ENCODE peak calls at places on chromosomes 13 and 19, in six cellular contexts. I is stomach, T is ascending aorta, M is foreskin fibroblast, O is AG04449, G is HL-60. U is an unnamed sample.

GRCh38 chr19:19744641-19745040 is 11.7 kb upstream of the ZNF14 start:
- DNase-seq in I (no peak), T (no peak), G (no peak), M (no peak), O (no peak), U (no peak)

GRCh38 chr13:73069206-73069815 is 10.5 kb downstream of the KLF5 start:
- DNase-seq in M (peak), T (no peak), O (no peak), I (no peak), G (no peak), U (no peak)

GRCh38 chr13:24263652-24264051 is 45.7 kb upstream of the C1QTNF9 start:
- DNase-seq in T (no peak), G (no peak), M (peak), O (no peak), I (no peak), U (no peak)

GRCh38 chr19:45999653-46000121 is 4.4 kb downstream of the CCDC61 start:
- DNase-seq in O (no peak), G (no peak), I (no peak), M (peak), T (no peak), U (peak)

GRCh38 chr13:36242761-36243160 is 28.4 kb upstream of the SOHLH2 start:
- DNase-seq in T (no peak), O (no peak), M (no peak), I (no peak), G (no peak), U (peak)

GRCh38 chr13:31380728-31381127 is 181.0 kb downstream of the B3GLCT start:
- DNase-seq in T (no peak), M (no peak), I (no peak), G (no peak), O (no peak), U (no peak)

GRCh38 chr19:58519355-58520256 is at the start of gene ZBTB45:
- DNase-seq in T (peak), M (peak), G (peak), I (peak), O (peak), U (peak)

GRCh38 chr19:3548594-3548993 is 8.8 kb downstream of the MFSD12 start:
- DNase-seq in G (peak), O (no peak), I (no peak), T (no peak), M (no peak), U (no peak)

GRCh38 chr13:63337041-63337440 is 1921.4 kb upstream of the PCDH20 start:
- DNase-seq in T (no peak), G (no peak), M (no peak), O (no peak), I (no peak), U (no peak)

GRCh38 chr13:45021250-45021649 is 31.9 kb downstream of the GPALPP1 start:
- DNase-seq in T (no peak), I (no peak), M (no peak), O (no peak), G (no peak), U (no peak)

GRCh38 chr19:3285647-3286176 is 61.3 kb downstream of the CELF5 start:
- DNase-seq in M (peak), I (no peak), T (no peak), G (no peak), O (no peak), U (peak)

GRCh38 chr19:1016647-1017114 is 4.2 kb downstream of the TMEM259 start:
- DNase-seq in M (peak), I (no peak), G (no peak), T (no peak), O (no peak), U (peak)

GRCh38 chr19:16024266-16025107 is 51.8 kb upstream of the TPM4 start:
- DNase-seq in G (no peak), O (no peak), M (no peak), T (no peak), I (no peak), U (no peak)

GRCh38 chr13:29936051-29936813 is 85.8 kb upstream of the UBL3 start:
- DNase-seq in M (no peak), O (no peak), G (peak), T (no peak), I (no peak), U (no peak)

GRCh38 chr13:26628706-26629105 is 71.2 kb downstream of the WASF3 start:
- DNase-seq in O (no peak), I (no peak), T (no peak), G (no peak), M (peak), U (peak)

GRCh38 chr13:21053231-21053630 is 8.2 kb downstream of the LATS2 start:
- DNase-seq in I (no peak), M (no peak), G (no peak), T (no peak), O (no peak), U (no peak)

GRCh38 chr13:44223785-44224432 is 149.7 kb upstream of the SERP2 start:
- DNase-seq in M (no peak), T (no peak), I (no peak), G (no peak), O (no peak), U (no peak)

GRCh38 chr19:39765091-39766076 is 13.3 kb upstream of the LEUTX start:
- DNase-seq in O (no peak), I (peak), M (peak), T (no peak), G (peak), U (peak)

GRCh38 chr19:15246198-15246481 is 13.9 kb upstream of the EPHX3 start:
- DNase-seq in T (no peak), G (no peak), M (no peak), O (no peak), I (no peak), U (no peak)

GRCh38 chr13:68048802-68049359 is 818.7 kb upstream of the PCDH9 start:
- DNase-seq in I (no peak), G (no peak), O (no peak), T (no peak), M (no peak), U (no peak)

GRCh38 chr13:29105779-29106178 is 285.6 kb downstream of the MTUS2 start:
- DNase-seq in G (no peak), T (no peak), M (no peak), I (no peak), O (no peak), U (no peak)

GRCh38 chr13:20519887-20520286 is 5.8 kb downstream of the CRYL1 start:
- DNase-seq in T (no peak), M (peak), O (no peak), I (no peak), G (no peak), U (peak)

GRCh38 chr19:19480688-19481087 is 34.7 kb downstream of the TSSK6 start:
- DNase-seq in T (no peak), O (no peak), M (no peak), G (no peak), I (no peak), U (no peak)

GRCh38 chr13:95317037-95317989 is 16.1 kb upstream of the ABCC4 start:
- DNase-seq in G (no peak), I (no peak), T (no peak), M (peak), O (no peak), U (peak)

GRCh38 chr19:14516048-14516534 is 2.1 kb downstream of the DNAJB1 start:
- DNase-seq in T (no peak), M (no peak), O (no peak), I (no peak), G (no peak), U (no peak)

GRCh38 chr13:51364404-51365008 is 25.0 kb downstream of the SERPINE3 start:
- DNase-seq in T (no peak), G (no peak), I (no peak), M (peak), O (peak), U (peak)

GRCh38 chr19:3369337-3370213 is 3.2 kb downstream of the NFIC start:
- DNase-seq in I (peak), T (peak), G (no peak), M (peak), O (no peak), U (peak)

GRCh38 chr13:107586216-107586615 is 629.1 kb downstream of the LIG4 start:
- DNase-seq in T (no peak), O (no peak), I (no peak), G (no peak), M (no peak), U (peak)

GRCh38 chr13:39016789-39017188 is 21.1 kb downstream of the PROSER1 start:
- DNase-seq in T (no peak), G (no peak), M (peak), O (no peak), I (no peak), U (peak)

GRCh38 chr13:36912983-36913382 is 7.1 kb downstream of the SMAD9 start:
- DNase-seq in T (no peak), G (no peak), M (no peak), I (no peak), O (no peak), U (no peak)

GRCh38 chr19:46744005-46744691 is 1.7 kb upstream of the FKRP start:
- DNase-seq in T (no peak), O (no peak), M (no peak), G (no peak), I (no peak), U (no peak)

GRCh38 chr19:23075031-23075733 is 41.6 kb upstream of the ZNF730 start:
- DNase-seq in O (no peak), I (no peak), M (peak), G (no peak), T (peak), U (peak)

GRCh38 chr19:10219678-10220077 is 11.5 kb downstream of the S1PR2 start:
- DNase-seq in G (no peak), O (no peak), I (no peak), M (peak), T (no peak), U (peak)

GRCh38 chr13:45339867-45340266 is 1.1 kb downstream of the TPT1 start:
- DNase-seq in I (no peak), O (no peak), M (no peak), T (no peak), G (no peak), U (no peak)

GRCh38 chr19:56837892-56838679 is 2.4 kb downstream of the PEG3 start:
- DNase-seq in G (peak), I (no peak), T (peak), O (no peak), M (peak), U (peak)

GRCh38 chr13:111460548-111461444 is 140.4 kb downstream of the TEX29 start:
- DNase-seq in T (no peak), G (no peak), M (peak), O (peak), I (no peak), U (peak)

GRCh38 chr19:37979547-37980082 is 72.6 kb downstream of the SIPA1L3 start:
- DNase-seq in G (no peak), O (no peak), T (no peak), M (no peak), I (peak), U (no peak)

GRCh38 chr19:37981785-37982475 is 74.9 kb downstream of the SIPA1L3 start:
- DNase-seq in I (peak), G (no peak), T (no peak), O (no peak), M (no peak), U (no peak)

GRCh38 chr19:37977992-37978391 is 71.0 kb downstream of the SIPA1L3 start:
- DNase-seq in O (no peak), T (no peak), G (no peak), M (no peak), I (no peak), U (peak)

GRCh38 chr19:37982655-37983054 is 75.6 kb downstream of the SIPA1L3 start:
- DNase-seq in T (no peak), G (no peak), O (no peak), I (no peak), M (no peak), U (no peak)

GRCh38 chr19:37980419-37980975 is 73.5 kb downstream of the SIPA1L3 start:
- DNase-seq in T (no peak), G (no peak), M (no peak), I (no peak), O (no peak), U (no peak)
- TF ChIP-seq CTCF in T (no peak), G (no peak), M (no peak), I (no peak), O (no peak), U (no peak)

GRCh38 chr13:96816874-96817273 is 177.4 kb downstream of the OXGR1 start:
- DNase-seq in G (no peak), M (peak), O (no peak), I (no peak), T (no peak), U (no peak)

GRCh38 chr13:96819375-96819774 is 174.9 kb downstream of the OXGR1 start:
- DNase-seq in M (no peak), T (no peak), G (no peak), O (no peak), I (no peak), U (peak)

GRCh38 chr13:96816261-96816660 is 178.0 kb downstream of the OXGR1 start:
- DNase-seq in M (peak), I (no peak), T (peak), G (no peak), O (no peak), U (peak)

GRCh38 chr13:96821381-96821780 is 172.9 kb downstream of the OXGR1 start:
- DNase-seq in T (no peak), O (no peak), G (no peak), M (peak), I (no peak), U (peak)

DNA sequence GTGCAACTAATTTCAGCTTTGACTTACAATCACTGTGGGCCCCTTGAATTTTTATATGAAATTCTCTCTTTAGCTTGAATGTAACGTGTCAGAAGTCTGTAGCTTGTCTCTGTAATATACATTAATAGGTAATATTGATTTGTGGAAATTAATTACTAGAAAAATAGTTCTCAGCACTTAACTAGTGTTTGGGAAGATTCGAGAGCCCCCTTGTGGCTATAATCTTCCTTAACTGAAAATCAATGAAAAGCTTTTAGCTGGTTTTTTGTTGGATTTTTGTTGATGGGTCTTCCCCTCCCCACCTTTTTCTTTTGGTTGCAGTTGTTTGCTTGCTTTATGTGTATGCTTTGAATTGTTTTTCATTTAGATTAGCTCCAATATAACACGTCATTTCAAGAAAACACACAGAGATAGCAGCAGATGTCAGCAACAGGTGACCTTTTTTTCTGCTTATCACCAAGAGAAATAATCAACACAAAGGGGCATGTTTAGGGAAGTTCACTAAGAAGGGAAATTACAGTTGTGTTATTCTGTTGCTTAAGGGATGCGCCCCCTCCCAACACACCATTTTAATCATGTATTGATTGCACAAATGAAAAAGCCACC is 176.8 kb downstream of the OXGR1 start:
- DNase-seq in M (peak), I (no peak), G (no peak), O (no peak), T (no peak), U (peak)
- TF ChIP-seq CTCF in M (peak), I (no peak), G (no peak), O (peak), T (peak), U (peak)

DNA sequence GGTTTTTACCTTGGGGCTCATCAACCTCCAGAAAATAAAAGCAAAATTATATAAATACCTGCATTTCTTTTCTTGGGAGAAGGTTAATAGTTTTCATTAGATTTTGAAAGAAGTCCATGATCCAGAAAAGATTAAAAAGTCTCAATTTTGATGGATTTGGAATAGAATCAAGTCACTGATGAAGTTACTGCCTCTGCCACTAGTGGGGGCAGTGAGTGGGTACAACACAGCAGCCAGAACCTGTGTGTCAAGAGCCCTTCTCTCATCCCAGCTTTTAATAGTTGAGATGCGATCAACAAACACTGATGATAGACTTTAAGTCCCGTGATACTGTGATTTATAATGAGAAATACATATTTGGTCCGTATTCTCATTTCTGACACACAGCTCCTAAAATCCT is 686.7 kb downstream of the DIAPH3 start:
- DNase-seq in M (no peak), O (no peak), I (no peak), G (no peak), T (no peak), U (no peak)
- TF ChIP-seq CTCF in M (peak), O (no peak), I (no peak), G (peak), T (no peak), U (peak)

GRCh38 chr13:65063753-65064152 is 2166.4 kb downstream of the PCDH9 start:
- DNase-seq in M (peak), I (no peak), O (peak), T (no peak), G (no peak), U (no peak)
- TF ChIP-seq CTCF in M (no peak), I (no peak), O (no peak), T (no peak), G (no peak), U (no peak)

DNA sequence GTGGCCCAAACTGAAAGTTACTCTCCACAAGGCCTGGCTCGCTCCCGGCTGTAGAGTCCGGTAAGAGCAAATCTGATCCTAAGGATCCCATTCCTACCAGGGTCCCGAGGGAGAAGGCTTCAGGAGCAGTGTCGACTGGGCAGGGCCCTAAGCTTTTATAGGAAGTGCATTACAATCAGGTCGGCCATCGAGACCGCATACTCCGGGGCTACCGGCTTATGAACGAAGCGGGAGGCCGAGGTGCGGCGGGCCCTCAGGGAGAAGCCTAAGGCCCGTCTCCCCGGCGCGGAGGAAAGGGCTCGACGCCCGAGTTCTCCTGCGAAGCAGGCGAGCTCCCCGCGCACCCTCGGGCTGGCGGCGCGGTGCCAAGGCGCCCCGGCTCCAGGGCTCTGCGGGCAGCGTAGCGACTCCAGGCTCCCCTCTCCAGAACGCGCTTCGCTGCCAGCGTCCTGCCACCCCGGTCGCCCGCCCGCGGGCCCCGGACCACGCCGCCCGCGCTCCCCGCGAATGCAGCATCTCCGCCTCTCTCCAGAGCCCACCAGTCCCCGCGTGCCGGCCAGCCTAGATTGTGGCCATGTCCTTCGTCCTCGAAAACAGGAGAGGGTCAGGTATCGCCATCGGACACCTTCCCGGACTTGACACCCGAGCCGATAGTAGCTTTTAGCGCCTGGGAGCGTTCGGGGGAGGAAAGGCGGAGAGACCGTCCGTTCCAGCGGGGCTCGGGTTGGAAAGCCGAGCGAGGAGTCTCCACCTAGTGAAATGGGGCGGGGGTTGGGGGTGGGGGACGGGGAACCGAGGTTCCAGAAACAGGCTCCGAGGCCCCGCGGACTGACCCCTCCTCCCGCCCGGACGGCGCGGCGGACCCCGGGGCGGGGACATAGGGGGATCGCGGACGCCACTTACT is 1.3 kb downstream of the EFNB2 start:
- DNase-seq in G (no peak), I (peak), O (no peak), T (peak), M (peak), U (peak)
- TF ChIP-seq CTCF in G (no peak), I (no peak), O (no peak), T (no peak), M (no peak), U (no peak)

GRCh38 chr19:55454787-55455243 is 6.6 kb downstream of the ISOC2 start:
- DNase-seq in T (no peak), I (no peak), O (no peak), M (peak), G (no peak), U (peak)
- TF ChIP-seq CTCF in T (peak), I (no peak), O (peak), M (peak), G (peak), U (peak)

GRCh38 chr13:114013952-114014629 is 40.2 kb upstream of the C13orf46 start:
- DNase-seq in T (no peak), M (no peak), O (no peak), I (no peak), G (no peak), U (no peak)

GRCh38 chr13:114012141-114012540 is 38.3 kb upstream of the C13orf46 start:
- DNase-seq in T (no peak), G (no peak), O (no peak), M (no peak), I (no peak), U (no peak)

GRCh38 chr13:114013336-114013735 is 39.5 kb upstream of the C13orf46 start:
- DNase-seq in M (no peak), I (no peak), T (no peak), O (no peak), G (no peak), U (no peak)

GRCh38 chr13:114011226-114011625 is 37.4 kb upstream of the C13orf46 start:
- DNase-seq in G (no peak), M (no peak), O (no peak), T (no peak), I (no peak), U (no peak)

DNA sequence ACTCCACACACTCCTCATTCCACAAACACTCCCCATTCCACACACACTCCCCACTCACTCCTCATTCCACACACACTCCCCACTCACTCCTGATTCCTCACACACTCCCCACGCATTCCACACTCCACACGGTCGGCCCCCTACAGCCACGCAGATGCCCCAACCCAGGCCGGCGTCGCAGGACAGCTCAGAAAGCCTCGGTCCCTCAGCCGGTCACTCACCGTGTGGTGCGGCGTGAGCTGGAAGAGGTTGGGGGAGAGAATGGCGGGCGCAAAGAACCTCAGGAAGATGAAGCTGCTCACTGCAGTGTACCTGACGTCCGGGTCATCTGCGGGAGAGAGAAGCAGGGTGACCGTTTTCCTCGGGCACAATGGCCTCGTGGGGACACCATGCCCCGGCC is 39.0 kb upstream of the C13orf46 start:
- DNase-seq in M (no peak), G (no peak), O (no peak), T (no peak), I (no peak), U (no peak)
- TF ChIP-seq CTCF in M (no peak), G (no peak), O (no peak), T (no peak), I (no peak), U (no peak)

GRCh38 chr13:34808649-34809048 is 133.4 kb upstream of the NBEA start:
- DNase-seq in I (no peak), G (no peak), T (no peak), O (no peak), M (no peak), U (no peak)

GRCh38 chr13:34805347-34805746 is 136.7 kb upstream of the NBEA start:
- DNase-seq in T (no peak), G (no peak), I (no peak), O (no peak), M (peak), U (no peak)

GRCh38 chr13:34803756-34804155 is 138.3 kb upstream of the NBEA start:
- DNase-seq in O (no peak), T (no peak), M (no peak), G (no peak), I (no peak), U (no peak)
- TF ChIP-seq CTCF in O (no peak), T (no peak), M (no peak), G (no peak), I (no peak), U (no peak)

U was measured in fibroblast of mammary gland.